ENCODE peak calls at places on chromosomes 4 and X, in five cellular contexts. One of them, this sample, is unnamed.

GRCh38 chr4:107888237-107888636 is 43.1 kb upstream of the CYP2U1 start:
- DNase-seq in prostate gland: no peak
- DNase-seq in Caco-2: no peak
- DNase-seq in transverse colon: no peak
- DNase-seq in right lobe of liver: no peak
- DNase-seq in this sample: no peak

GRCh38 chr4:119136541-119136940 is 909 bp downstream of the MYOZ2 start:
- DNase-seq in prostate gland: no peak
- DNase-seq in Caco-2: no peak
- DNase-seq in transverse colon: no peak
- DNase-seq in right lobe of liver: no peak
- DNase-seq in this sample: no peak

GRCh38 chr4:87363552-87363951 is 27.4 kb downstream of the HSD17B11 start:
- DNase-seq in prostate gland: no peak
- DNase-seq in Caco-2: no peak
- DNase-seq in transverse colon: no peak
- DNase-seq in right lobe of liver: no peak
- DNase-seq in this sample: no peak

GRCh38 chr4:94551616-94552564 is 100.1 kb downstream of the PDLIM5 start:
- DNase-seq in prostate gland: no peak
- DNase-seq in Caco-2: no peak
- DNase-seq in transverse colon: no peak
- DNase-seq in right lobe of liver: no peak
- DNase-seq in this sample: no peak

GRCh38 chr4:75490155-75490554 is 24.0 kb downstream of the RCHY1 start:
- DNase-seq in prostate gland: no peak
- DNase-seq in Caco-2: no peak
- DNase-seq in transverse colon: no peak
- DNase-seq in right lobe of liver: no peak
- DNase-seq in this sample: no peak

GRCh38 chr4:110959041-110959643 is 336.3 kb upstream of the PITX2 start:
- DNase-seq in prostate gland: no peak
- DNase-seq in Caco-2: no peak
- DNase-seq in transverse colon: no peak
- DNase-seq in right lobe of liver: no peak
- DNase-seq in this sample: no peak

GRCh38 chr4:52036875-52037274 is 1.2 kb downstream of the SGCB start:
- DNase-seq in prostate gland: no peak
- DNase-seq in Caco-2: no peak
- DNase-seq in transverse colon: no peak
- DNase-seq in right lobe of liver: no peak
- DNase-seq in this sample: no peak

GRCh38 chr4:176875441-176875930 is 82.8 kb upstream of the VEGFC start:
- DNase-seq in prostate gland: no peak
- DNase-seq in Caco-2: no peak
- DNase-seq in transverse colon: no peak
- DNase-seq in right lobe of liver: no peak
- DNase-seq in this sample: no peak

GRCh38 chr4:43047044-43047443 is 154.5 kb downstream of the GRXCR1 start:
- DNase-seq in prostate gland: no peak
- DNase-seq in Caco-2: no peak
- DNase-seq in transverse colon: no peak
- DNase-seq in right lobe of liver: no peak
- DNase-seq in this sample: no peak

DNA sequence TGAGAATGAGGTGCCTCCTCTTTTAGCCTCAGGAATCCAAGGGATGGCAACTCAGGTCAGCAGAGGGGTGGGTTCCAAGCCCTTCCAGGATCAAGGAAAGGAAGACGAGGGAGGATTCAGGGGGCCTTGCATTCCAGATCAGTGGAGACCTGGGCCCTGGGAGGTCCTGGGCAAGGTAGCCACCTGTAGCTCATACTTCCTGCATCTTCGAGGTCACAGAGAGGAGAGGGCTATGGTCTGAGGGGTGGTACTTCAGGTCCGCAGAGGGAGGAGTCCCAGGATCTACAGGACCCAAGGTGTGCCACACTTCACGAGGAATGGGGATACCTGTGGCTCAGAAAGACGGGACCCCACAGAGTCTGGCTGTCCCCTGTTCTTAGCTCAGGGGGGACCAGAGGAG is 9.2 kb downstream of the MAGEA4 start:
- DNase-seq in prostate gland: no peak
- DNase-seq in Caco-2: no peak
- DNase-seq in transverse colon: no peak
- DNase-seq in right lobe of liver: no peak
- DNase-seq in this sample: no peak
- H3K9me3 ChIP-seq in prostate gland: no peaks in the 10 kb centered on the region
- H3K9me3 ChIP-seq in Caco-2: no peaks in the 10 kb centered on the region
- H3K9me3 ChIP-seq in transverse colon: no peaks in the 10 kb centered on the region
- H3K9me3 ChIP-seq in right lobe of liver: no peaks in the 10 kb centered on the region
- H3K9me3 ChIP-seq in this sample: no peaks in the 10 kb centered on the region

GRCh38 chr4:13537011-13537831 is 7.1 kb downstream of the NKX3-2 start:
- DNase-seq in prostate gland: no peak
- DNase-seq in Caco-2: no peak
- DNase-seq in transverse colon: no peak
- DNase-seq in right lobe of liver: no peak
- DNase-seq in this sample: no peak

GRCh38 chr4:13538427-13538973 is 5.8 kb downstream of the NKX3-2 start:
- DNase-seq in prostate gland: no peak
- DNase-seq in Caco-2: no peak
- DNase-seq in transverse colon: no peak
- DNase-seq in right lobe of liver: no peak
- DNase-seq in this sample: no peak

GRCh38 chr4:13536607-13537006 is 7.7 kb downstream of the NKX3-2 start:
- DNase-seq in prostate gland: no peak
- DNase-seq in Caco-2: no peak
- DNase-seq in transverse colon: no peak
- DNase-seq in right lobe of liver: no peak
- DNase-seq in this sample: no peak

GRCh38 chr4:13539047-13539720 is 5.1 kb downstream of the NKX3-2 start:
- DNase-seq in prostate gland: no peak
- DNase-seq in Caco-2: no peak
- DNase-seq in transverse colon: no peak
- DNase-seq in right lobe of liver: no peak
- DNase-seq in this sample: no peak

GRCh38 chr4:13537832-13538177 is 6.5 kb downstream of the NKX3-2 start:
- DNase-seq in prostate gland: no peak
- DNase-seq in Caco-2: no peak
- DNase-seq in transverse colon: no peak
- DNase-seq in right lobe of liver: no peak
- DNase-seq in this sample: no peak
- H3K27me3 ChIP-seq in prostate gland: peaks cover 78% of the 10 kb centered on the region
- H3K27me3 ChIP-seq in Caco-2: no peaks in the 10 kb centered on the region
- H3K27me3 ChIP-seq in transverse colon: peaks cover 100% of the 10 kb centered on the region
- H3K27me3 ChIP-seq in right lobe of liver: peaks cover 60% of the 10 kb centered on the region
- H3K27me3 ChIP-seq in this sample: no peaks in the 10 kb centered on the region

DNA sequence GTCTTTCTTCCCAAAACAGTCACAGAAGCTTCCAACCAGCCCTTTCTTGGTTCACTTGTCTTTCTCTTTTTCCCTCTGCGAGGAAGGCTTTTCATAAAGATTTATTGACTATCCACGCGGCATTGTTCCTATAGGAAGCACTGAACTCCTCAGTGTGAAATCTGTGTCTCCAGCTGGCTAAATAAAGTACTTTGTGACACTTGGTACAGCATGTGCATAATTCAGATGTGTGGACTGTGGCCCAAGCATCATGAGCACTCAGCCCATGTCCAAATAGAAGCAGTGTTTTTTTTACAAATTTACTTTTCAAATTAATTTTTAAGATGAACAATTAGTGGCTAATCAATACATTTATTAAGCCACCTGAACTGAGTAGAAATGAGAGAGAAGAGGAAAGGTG is 146.4 kb downstream of the EDA start:
- DNase-seq in prostate gland: no peak
- DNase-seq in Caco-2: no peak
- DNase-seq in transverse colon: no peak
- DNase-seq in right lobe of liver: no peak
- DNase-seq in this sample: no peak
- H3K4me3 ChIP-seq in prostate gland: no peak overlapping the region
- H3K4me3 ChIP-seq in Caco-2: no peak overlapping the region
- H3K4me3 ChIP-seq in transverse colon: no peak overlapping the region
- H3K4me3 ChIP-seq in right lobe of liver: no peak overlapping the region
- H3K4me3 ChIP-seq in this sample: no peak overlapping the region

DNA sequence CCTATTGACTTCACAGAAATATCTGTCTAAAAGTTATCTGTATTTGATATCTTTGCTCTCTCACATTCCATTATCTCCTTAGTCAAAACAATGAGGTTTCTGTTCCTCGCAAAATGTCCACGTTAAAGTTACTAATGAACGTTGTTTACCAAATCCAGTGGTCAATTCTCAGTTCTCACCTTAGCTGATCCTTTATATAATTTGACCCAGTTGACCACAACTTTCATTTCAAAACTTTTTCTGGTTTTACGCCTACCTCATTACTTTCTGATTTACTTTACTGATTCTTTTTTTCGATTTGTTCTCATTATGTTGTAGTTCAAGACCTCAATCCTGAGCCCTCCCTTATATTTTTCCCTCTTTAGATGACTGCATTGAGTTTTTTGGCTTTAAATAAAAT is 186.6 kb downstream of the IL1RAPL1 start:
- DNase-seq in prostate gland: no peak
- DNase-seq in Caco-2: no peak
- DNase-seq in transverse colon: no peak
- DNase-seq in right lobe of liver: no peak
- DNase-seq in this sample: no peak
- H3K9me3 ChIP-seq in prostate gland: no peaks in the 10 kb centered on the region
- H3K9me3 ChIP-seq in Caco-2: no peaks in the 10 kb centered on the region
- H3K9me3 ChIP-seq in transverse colon: no peaks in the 10 kb centered on the region
- H3K9me3 ChIP-seq in right lobe of liver: no peaks in the 10 kb centered on the region
- H3K9me3 ChIP-seq in this sample: no peaks in the 10 kb centered on the region

GRCh38 chr4:41360911-41361830 is 104.4 kb downstream of the UCHL1 start:
- DNase-seq in prostate gland: peak; percentile 63
- DNase-seq in Caco-2: no peak
- DNase-seq in transverse colon: peak; percentile 43
- DNase-seq in right lobe of liver: peak; percentile 69
- DNase-seq in this sample: peak; percentile 82

GRCh38 chr4:41364871-41365270 is 108.1 kb downstream of the UCHL1 start:
- DNase-seq in prostate gland: no peak
- DNase-seq in Caco-2: no peak
- DNase-seq in transverse colon: no peak
- DNase-seq in right lobe of liver: no peak
- DNase-seq in this sample: no peak

GRCh38 chr4:41361831-41362646 is 105.3 kb downstream of the UCHL1 start:
- DNase-seq in prostate gland: no peak
- DNase-seq in Caco-2: no peak
- DNase-seq in transverse colon: no peak
- DNase-seq in right lobe of liver: no peak
- DNase-seq in this sample: no peak

GRCh38 chr4:41363384-41363981 is 106.8 kb downstream of the UCHL1 start:
- DNase-seq in prostate gland: peak; percentile 50
- DNase-seq in Caco-2: no peak
- DNase-seq in transverse colon: no peak
- DNase-seq in right lobe of liver: no peak
- DNase-seq in this sample: peak; percentile 68

DNA sequence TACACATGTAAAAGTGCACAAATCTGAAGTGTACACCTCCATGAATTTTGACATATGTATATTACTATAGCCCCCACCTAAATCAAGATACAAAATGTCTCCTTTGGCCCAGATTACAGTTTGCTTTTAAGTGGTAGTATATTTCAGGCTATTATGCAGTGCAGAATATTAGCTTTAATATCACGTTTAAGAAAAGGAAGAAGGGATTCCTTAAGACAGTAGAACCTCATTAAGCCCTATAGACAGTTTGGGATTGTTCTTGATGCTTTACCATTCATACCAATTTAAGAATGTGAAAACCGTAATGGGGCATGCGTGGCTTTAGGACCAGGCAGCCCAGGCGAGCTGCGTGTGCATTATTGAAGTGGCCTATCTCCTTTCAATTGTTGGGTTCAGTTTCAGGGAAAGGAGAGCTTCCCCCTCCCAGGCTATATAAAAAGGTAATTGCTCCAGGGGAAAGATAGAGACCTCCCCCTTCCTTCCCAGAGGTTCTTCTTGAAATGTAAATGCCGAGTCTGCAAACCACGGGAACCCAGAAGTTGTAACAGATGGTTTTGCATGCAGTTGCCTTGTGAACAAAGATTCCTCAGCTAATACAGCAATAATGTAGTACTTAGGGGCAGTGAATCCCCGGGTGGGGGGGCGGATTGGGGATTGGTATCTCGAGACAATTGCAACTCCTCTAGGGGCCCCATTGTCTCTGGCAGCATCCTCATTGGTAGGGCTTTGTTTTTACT is 106.1 kb downstream of the UCHL1 start:
- DNase-seq in prostate gland: no peak
- DNase-seq in Caco-2: no peak
- DNase-seq in transverse colon: no peak
- DNase-seq in right lobe of liver: no peak
- DNase-seq in this sample: peak; percentile 50
- H3K27me3 ChIP-seq in prostate gland: no peaks in the 10 kb centered on the region
- H3K27me3 ChIP-seq in Caco-2: peaks cover 2% of the 10 kb centered on the region
- H3K27me3 ChIP-seq in transverse colon: peaks cover 6% of the 10 kb centered on the region
- H3K27me3 ChIP-seq in right lobe of liver: no peaks in the 10 kb centered on the region
- H3K27me3 ChIP-seq in this sample: no peaks in the 10 kb centered on the region

GRCh38 chr4:56961107-56961500 is 16.3 kb downstream of the NOA1 start:
- DNase-seq in prostate gland: no peak
- DNase-seq in Caco-2: no peak
- DNase-seq in transverse colon: no peak
- DNase-seq in right lobe of liver: no peak
- DNase-seq in this sample: no peak

GRCh38 chr4:56959064-56959463 is 18.3 kb downstream of the NOA1 start:
- DNase-seq in prostate gland: no peak
- DNase-seq in Caco-2: no peak
- DNase-seq in transverse colon: no peak
- DNase-seq in right lobe of liver: no peak
- DNase-seq in this sample: no peak

GRCh38 chr4:56953680-56954520 is 23.5 kb downstream of the NOA1 start:
- DNase-seq in prostate gland: no peak
- DNase-seq in Caco-2: no peak
- DNase-seq in transverse colon: no peak
- DNase-seq in right lobe of liver: no peak
- DNase-seq in this sample: no peak

GRCh38 chr4:56958111-56958517 is 19.3 kb downstream of the NOA1 start:
- DNase-seq in prostate gland: peak; percentile 72
- DNase-seq in Caco-2: no peak
- DNase-seq in transverse colon: peak; percentile 68
- DNase-seq in right lobe of liver: peak; percentile 77
- DNase-seq in this sample: peak; percentile 93
- H3K4me3 ChIP-seq in prostate gland: no peak overlapping the region
- H3K4me3 ChIP-seq in Caco-2: no peak overlapping the region
- H3K4me3 ChIP-seq in transverse colon: no peak overlapping the region
- H3K4me3 ChIP-seq in right lobe of liver: no peak overlapping the region
- H3K4me3 ChIP-seq in this sample: no peak overlapping the region